ENCODE peak calls at places on chromosomes 4 and X, in four cellular contexts. I is SK-N-SH, D is HepG2, L is GM12878. A is an unnamed sample.

GRCh38 chrX:120147537-120147936 is 10.9 kb upstream of the RHOXF2 start:
- DNase-seq in I (no peak), D (no peak), L (no peak), A (no peak)

GRCh38 chr4:77235289-77235854 is 78.4 kb downstream of the CCNG2 start:
- DNase-seq in I (no peak), D (no peak), L (no peak), A (no peak)

GRCh38 chr4:184476660-184477059 is 2.3 kb upstream of the IRF2 start:
- DNase-seq in I (no peak), D (no peak), L (no peak), A (no peak)

GRCh38 chr4:47160095-47160494 is 128.7 kb downstream of the GABRB1 start:
- DNase-seq in I (no peak), D (no peak), L (no peak), A (no peak)

GRCh38 chr4:40316782-40317635 is 18.1 kb upstream of the CHRNA9 start:
- DNase-seq in I (peak), D (peak), L (peak), A (no peak)

GRCh38 chr4:153465583-153465921 is 608 bp upstream of the TMEM131L start:
- DNase-seq in I (peak), D (peak), L (no peak), A (peak)

GRCh38 chr4:180726611-180727010 is 1516.6 kb upstream of the TENM3 start:
- DNase-seq in I (no peak), D (no peak), L (no peak), A (no peak)

GRCh38 chr4:150007512-150007911 is 70.7 kb upstream of the DCLK2 start:
- DNase-seq in I (no peak), D (no peak), L (no peak), A (peak)

GRCh38 chr4:166493828-166494432 is 620.9 kb downstream of the TLL1 start:
- DNase-seq in I (no peak), D (no peak), L (no peak), A (peak)

GRCh38 chr4:173522160-173522873 is 7.7 kb downstream of the HAND2 start:
- DNase-seq in I (peak), D (no peak), L (no peak), A (no peak)

GRCh38 chr4:106371166-106371565 is 2.6 kb upstream of the GIMD1 start:
- DNase-seq in I (no peak), D (no peak), L (no peak), A (no peak)

GRCh38 chr4:14864967-14865366 is 137.3 kb upstream of the CPEB2 start:
- DNase-seq in I (no peak), D (no peak), L (no peak), A (no peak)

GRCh38 chr4:69860007-69860406 is at the start of gene SULT1E1:
- DNase-seq in I (no peak), D (no peak), L (no peak), A (no peak)

GRCh38 chr4:107838763-107839162 is 14.0 kb downstream of the SGMS2 start:
- DNase-seq in I (no peak), D (no peak), L (no peak), A (no peak)

GRCh38 chr4:88830576-88830975 is 132.9 kb upstream of the NAP1L5 start:
- DNase-seq in I (no peak), D (no peak), L (no peak), A (no peak)

GRCh38 chr4:118076958-118077766 is 42.9 kb downstream of the NDST3 start:
- DNase-seq in I (peak), D (peak), L (no peak), A (peak)

GRCh38 chrX:40176256-40176978 is 78.7 kb upstream of the BCOR start:
- DNase-seq in I (peak), D (peak), L (no peak), A (peak)

GRCh38 chrX:45889471-45889870 is 655.8 kb downstream of the ZNF674 start:
- DNase-seq in I (no peak), D (peak), L (no peak), A (no peak)

GRCh38 chr4:141789716-141790115 is 153.3 kb downstream of the IL15 start:
- DNase-seq in I (no peak), D (no peak), L (no peak), A (no peak)

GRCh38 chr4:141792164-141792563 is 155.8 kb downstream of the IL15 start:
- DNase-seq in I (no peak), D (no peak), L (no peak), A (no peak)

GRCh38 chr4:141783770-141784169 is 147.4 kb downstream of the IL15 start:
- DNase-seq in I (no peak), D (no peak), L (no peak), A (no peak)

GRCh38 chr4:141786921-141787320 is 150.5 kb downstream of the IL15 start:
- DNase-seq in I (no peak), D (no peak), L (no peak), A (no peak)

GRCh38 chr4:141788169-141788915 is 152.0 kb downstream of the IL15 start:
- DNase-seq in I (no peak), D (no peak), L (no peak), A (no peak)
- TF ChIP-seq PBX3 in I (no peak), D (no peak), L (no peak), A (no peak)

GRCh38 chr4:169071781-169072180 is 61.7 kb upstream of the CBR4 start:
- DNase-seq in I (no peak), D (no peak), L (no peak), A (no peak)

GRCh38 chr4:169068423-169068822 is 58.4 kb upstream of the CBR4 start:
- DNase-seq in I (no peak), D (peak), L (no peak), A (no peak)

GRCh38 chr4:169070071-169070894 is 60.2 kb upstream of the CBR4 start:
- DNase-seq in I (no peak), D (peak), L (no peak), A (peak)

GRCh38 chr4:169074117-169074516 is 64.1 kb upstream of the CBR4 start:
- DNase-seq in I (no peak), D (no peak), L (no peak), A (no peak)

DNA sequence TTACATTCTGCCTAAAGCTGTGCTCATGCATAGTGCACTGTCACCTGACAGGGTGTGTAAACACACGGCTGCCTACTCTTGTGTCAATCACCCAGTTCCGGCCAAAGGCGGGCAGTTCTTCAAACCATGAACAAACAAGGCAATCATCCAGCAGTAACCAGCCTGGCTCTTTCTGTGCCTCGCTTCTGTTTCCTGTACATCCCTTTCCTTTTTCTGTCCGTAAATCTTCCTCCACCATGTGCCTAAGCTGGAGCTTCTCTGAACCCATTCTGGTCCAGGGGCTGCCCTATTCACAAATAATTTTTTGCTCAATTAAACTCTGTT is 60.8 kb upstream of the CBR4 start:
- DNase-seq in I (no peak), D (peak), L (no peak), A (peak)
- TF ChIP-seq RFX5 in I (no peak), D (no peak), L (no peak), A (no peak)

GRCh38 chr4:2350982-2351381 is 67.5 kb downstream of the ZFYVE28 start:
- DNase-seq in I (no peak), D (no peak), L (no peak), A (no peak)
- TF ChIP-seq CHD2 in I (no peak), D (no peak), L (no peak), A (no peak)

GRCh38 chr4:111695677-111696076 is 449.6 kb upstream of the FAM241A start:
- DNase-seq in I (no peak), D (no peak), L (no peak), A (no peak)
- TF ChIP-seq PBX3 in I (no peak), D (no peak), L (no peak), A (no peak)

DNA sequence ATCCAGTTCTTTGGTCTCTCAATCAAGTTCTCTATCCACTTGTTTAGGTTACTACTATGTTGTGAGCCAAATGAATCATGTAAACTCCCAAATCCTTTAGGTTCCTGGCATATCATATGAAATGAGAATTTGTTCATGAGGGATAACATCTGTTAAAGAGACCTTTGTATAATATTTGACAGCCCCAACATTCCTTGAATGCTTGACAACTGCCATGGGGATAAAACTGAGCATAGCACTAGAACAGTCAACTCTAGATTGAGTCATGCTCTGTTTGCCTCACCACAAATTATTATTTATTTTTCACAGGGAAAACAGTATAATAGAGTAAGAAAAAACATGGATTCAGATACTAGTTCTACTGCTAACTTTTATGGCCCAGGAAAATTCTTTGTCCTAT is 93.3 kb downstream of the NAA11 start:
- DNase-seq in I (no peak), D (no peak), L (no peak), A (no peak)
- TF ChIP-seq RFX5 in I (no peak), D (no peak), L (no peak), A (no peak)